ENCODE peak calls at places on chromosomes 4 and X, in nine cellular contexts. One of them, this sample, is unnamed.

GRCh38 chrX:110646386-110646785 is 149.2 kb downstream of the CHRDL1 start:
- DNase-seq in lung: no peak
- DNase-seq in A673: no peak
- DNase-seq in fibroblast of pulmonary artery: no peak
- DNase-seq in tibial artery: no peak
- DNase-seq in upper lobe of left lung: no peak
- DNase-seq in endothelial cell of umbilical vein: no peak
- DNase-seq in astrocyte of the cerebellum: no peak
- DNase-seq in HFF-Myc: no peak
- DNase-seq in this sample: no peak

GRCh38 chr4:174324725-174325124 is 41.0 kb downstream of the CEP44 start:
- DNase-seq in lung: no peak
- DNase-seq in A673: peak
- DNase-seq in fibroblast of pulmonary artery: peak
- DNase-seq in tibial artery: no peak
- DNase-seq in upper lobe of left lung: no peak
- DNase-seq in endothelial cell of umbilical vein: no peak
- DNase-seq in astrocyte of the cerebellum: no peak
- DNase-seq in HFF-Myc: no peak
- DNase-seq in this sample: peak

GRCh38 chr4:124337874-124338273 is 374.7 kb downstream of the ANKRD50 start:
- DNase-seq in lung: no peak
- DNase-seq in A673: no peak
- DNase-seq in fibroblast of pulmonary artery: peak
- DNase-seq in tibial artery: no peak
- DNase-seq in upper lobe of left lung: peak
- DNase-seq in endothelial cell of umbilical vein: no peak
- DNase-seq in astrocyte of the cerebellum: no peak
- DNase-seq in HFF-Myc: peak
- DNase-seq in this sample: peak

GRCh38 chr4:181796502-181796901 is 446.7 kb upstream of the TENM3 start:
- DNase-seq in lung: no peak
- DNase-seq in A673: peak
- DNase-seq in fibroblast of pulmonary artery: peak
- DNase-seq in tibial artery: no peak
- DNase-seq in upper lobe of left lung: no peak
- DNase-seq in endothelial cell of umbilical vein: no peak
- DNase-seq in astrocyte of the cerebellum: peak
- DNase-seq in HFF-Myc: no peak
- DNase-seq in this sample: peak

GRCh38 chr4:8656711-8657380 is 64.3 kb downstream of the CPZ start:
- DNase-seq in lung: no peak
- DNase-seq in A673: no peak
- DNase-seq in fibroblast of pulmonary artery: no peak
- DNase-seq in tibial artery: no peak
- DNase-seq in upper lobe of left lung: no peak
- DNase-seq in endothelial cell of umbilical vein: no peak
- DNase-seq in astrocyte of the cerebellum: no peak
- DNase-seq in HFF-Myc: no peak
- DNase-seq in this sample: no peak

GRCh38 chr4:20289782-20290181 is 38.1 kb downstream of the SLIT2 start:
- DNase-seq in lung: no peak
- DNase-seq in A673: no peak
- DNase-seq in fibroblast of pulmonary artery: no peak
- DNase-seq in tibial artery: no peak
- DNase-seq in upper lobe of left lung: no peak
- DNase-seq in endothelial cell of umbilical vein: no peak
- DNase-seq in astrocyte of the cerebellum: no peak
- DNase-seq in HFF-Myc: no peak
- DNase-seq in this sample: no peak

GRCh38 chr4:98446499-98447375 is 185.6 kb downstream of the RAP1GDS1 start:
- DNase-seq in lung: no peak
- DNase-seq in A673: no peak
- DNase-seq in fibroblast of pulmonary artery: peak
- DNase-seq in tibial artery: no peak
- DNase-seq in upper lobe of left lung: no peak
- DNase-seq in endothelial cell of umbilical vein: no peak
- DNase-seq in astrocyte of the cerebellum: peak
- DNase-seq in HFF-Myc: no peak
- DNase-seq in this sample: peak

GRCh38 chrX:115013705-115014104 is 3.7 kb downstream of the IL13RA2 start:
- DNase-seq in lung: no peak
- DNase-seq in A673: no peak
- DNase-seq in fibroblast of pulmonary artery: peak
- DNase-seq in tibial artery: no peak
- DNase-seq in upper lobe of left lung: no peak
- DNase-seq in endothelial cell of umbilical vein: peak
- DNase-seq in astrocyte of the cerebellum: no peak
- DNase-seq in HFF-Myc: no peak
- DNase-seq in this sample: peak

GRCh38 chr4:92215471-92215870 is 88.3 kb upstream of the GRID2 start:
- DNase-seq in lung: no peak
- DNase-seq in A673: no peak
- DNase-seq in fibroblast of pulmonary artery: no peak
- DNase-seq in tibial artery: no peak
- DNase-seq in upper lobe of left lung: no peak
- DNase-seq in endothelial cell of umbilical vein: no peak
- DNase-seq in astrocyte of the cerebellum: no peak
- DNase-seq in HFF-Myc: no peak
- DNase-seq in this sample: no peak

GRCh38 chr4:86556791-86557415 is 37.2 kb upstream of the PTPN13 start:
- DNase-seq in lung: no peak
- DNase-seq in A673: peak
- DNase-seq in fibroblast of pulmonary artery: peak
- DNase-seq in tibial artery: no peak
- DNase-seq in upper lobe of left lung: no peak
- DNase-seq in endothelial cell of umbilical vein: peak
- DNase-seq in astrocyte of the cerebellum: no peak
- DNase-seq in HFF-Myc: no peak
- DNase-seq in this sample: peak

GRCh38 chrX:151697537-151697936 is 2.3 kb downstream of the PRRG3 start:
- DNase-seq in lung: no peak
- DNase-seq in A673: no peak
- DNase-seq in fibroblast of pulmonary artery: no peak
- DNase-seq in tibial artery: no peak
- DNase-seq in upper lobe of left lung: no peak
- DNase-seq in endothelial cell of umbilical vein: no peak
- DNase-seq in astrocyte of the cerebellum: no peak
- DNase-seq in HFF-Myc: peak
- DNase-seq in this sample: peak

GRCh38 chrX:111955916-111956315 is 79.9 kb downstream of the TRPC5OS start:
- DNase-seq in lung: no peak
- DNase-seq in A673: no peak
- DNase-seq in fibroblast of pulmonary artery: no peak
- DNase-seq in tibial artery: no peak
- DNase-seq in upper lobe of left lung: no peak
- DNase-seq in endothelial cell of umbilical vein: no peak
- DNase-seq in astrocyte of the cerebellum: no peak
- DNase-seq in HFF-Myc: no peak
- DNase-seq in this sample: no peak

GRCh38 chr4:52511825-52512224 is 147.3 kb downstream of the USP46 start:
- DNase-seq in lung: no peak
- DNase-seq in A673: no peak
- DNase-seq in fibroblast of pulmonary artery: no peak
- DNase-seq in tibial artery: no peak
- DNase-seq in upper lobe of left lung: no peak
- DNase-seq in endothelial cell of umbilical vein: no peak
- DNase-seq in astrocyte of the cerebellum: no peak
- DNase-seq in HFF-Myc: no peak
- DNase-seq in this sample: no peak

GRCh38 chr4:115986573-115986972 is 873.2 kb upstream of the NDST4 start:
- DNase-seq in lung: no peak
- DNase-seq in A673: no peak
- DNase-seq in fibroblast of pulmonary artery: no peak
- DNase-seq in tibial artery: no peak
- DNase-seq in upper lobe of left lung: no peak
- DNase-seq in endothelial cell of umbilical vein: no peak
- DNase-seq in astrocyte of the cerebellum: no peak
- DNase-seq in HFF-Myc: no peak
- DNase-seq in this sample: no peak

GRCh38 chr4:87230806-87231205 is 10.4 kb upstream of the KLHL8 start:
- DNase-seq in lung: no peak
- DNase-seq in A673: no peak
- DNase-seq in fibroblast of pulmonary artery: no peak
- DNase-seq in tibial artery: no peak
- DNase-seq in upper lobe of left lung: no peak
- DNase-seq in endothelial cell of umbilical vein: no peak
- DNase-seq in astrocyte of the cerebellum: no peak
- DNase-seq in HFF-Myc: no peak
- DNase-seq in this sample: no peak

GRCh38 chr4:153521995-153522799 is 56.0 kb downstream of the TMEM131L start:
- DNase-seq in lung: no peak
- DNase-seq in A673: no peak
- DNase-seq in fibroblast of pulmonary artery: no peak
- DNase-seq in tibial artery: no peak
- DNase-seq in upper lobe of left lung: no peak
- DNase-seq in endothelial cell of umbilical vein: no peak
- DNase-seq in astrocyte of the cerebellum: no peak
- DNase-seq in HFF-Myc: no peak
- DNase-seq in this sample: no peak

GRCh38 chrX:15207994-15208393 is 61.9 kb downstream of the ASB9 start:
- DNase-seq in lung: no peak
- DNase-seq in A673: no peak
- DNase-seq in fibroblast of pulmonary artery: no peak
- DNase-seq in tibial artery: no peak
- DNase-seq in upper lobe of left lung: no peak
- DNase-seq in endothelial cell of umbilical vein: no peak
- DNase-seq in astrocyte of the cerebellum: no peak
- DNase-seq in HFF-Myc: no peak
- DNase-seq in this sample: no peak

GRCh38 chrX:132086717-132087116 is 41.1 kb downstream of the FRMD7 start:
- DNase-seq in lung: no peak
- DNase-seq in A673: no peak
- DNase-seq in fibroblast of pulmonary artery: peak
- DNase-seq in tibial artery: no peak
- DNase-seq in upper lobe of left lung: no peak
- DNase-seq in endothelial cell of umbilical vein: peak
- DNase-seq in astrocyte of the cerebellum: no peak
- DNase-seq in HFF-Myc: no peak
- DNase-seq in this sample: peak

GRCh38 chrX:13051529-13052172 is 7.2 kb upstream of the FAM9C start:
- DNase-seq in lung: no peak
- DNase-seq in A673: no peak
- DNase-seq in fibroblast of pulmonary artery: peak
- DNase-seq in tibial artery: no peak
- DNase-seq in upper lobe of left lung: no peak
- DNase-seq in endothelial cell of umbilical vein: peak
- DNase-seq in astrocyte of the cerebellum: no peak
- DNase-seq in HFF-Myc: no peak
- DNase-seq in this sample: peak

GRCh38 chrX:22760513-22761057 is 239.2 kb upstream of the DDX53 start:
- DNase-seq in lung: no peak
- DNase-seq in A673: peak
- DNase-seq in fibroblast of pulmonary artery: no peak
- DNase-seq in tibial artery: no peak
- DNase-seq in upper lobe of left lung: no peak
- DNase-seq in endothelial cell of umbilical vein: no peak
- DNase-seq in astrocyte of the cerebellum: no peak
- DNase-seq in HFF-Myc: no peak
- DNase-seq in this sample: no peak

GRCh38 chr4:184021389-184021788 is 116.3 kb downstream of the STOX2 start:
- DNase-seq in lung: no peak
- DNase-seq in A673: no peak
- DNase-seq in fibroblast of pulmonary artery: no peak
- DNase-seq in tibial artery: no peak
- DNase-seq in upper lobe of left lung: no peak
- DNase-seq in endothelial cell of umbilical vein: no peak
- DNase-seq in astrocyte of the cerebellum: no peak
- DNase-seq in HFF-Myc: no peak
- DNase-seq in this sample: no peak

GRCh38 chr4:186726440-186727148 is 2.9 kb upstream of the FAT1 start:
- DNase-seq in lung: peak
- DNase-seq in A673: peak
- DNase-seq in fibroblast of pulmonary artery: peak
- DNase-seq in tibial artery: peak
- DNase-seq in upper lobe of left lung: peak
- DNase-seq in endothelial cell of umbilical vein: peak
- DNase-seq in astrocyte of the cerebellum: peak
- DNase-seq in HFF-Myc: no peak
- DNase-seq in this sample: peak

GRCh38 chr4:36285784-36286480 is 4.5 kb downstream of the DTHD1 start:
- DNase-seq in lung: no peak
- DNase-seq in A673: no peak
- DNase-seq in fibroblast of pulmonary artery: no peak
- DNase-seq in tibial artery: no peak
- DNase-seq in upper lobe of left lung: no peak
- DNase-seq in endothelial cell of umbilical vein: no peak
- DNase-seq in astrocyte of the cerebellum: no peak
- DNase-seq in HFF-Myc: no peak
- DNase-seq in this sample: peak

GRCh38 chr4:103994059-103994458 is 274.3 kb upstream of the TACR3 start:
- DNase-seq in lung: no peak
- DNase-seq in A673: peak
- DNase-seq in fibroblast of pulmonary artery: no peak
- DNase-seq in tibial artery: no peak
- DNase-seq in upper lobe of left lung: no peak
- DNase-seq in endothelial cell of umbilical vein: no peak
- DNase-seq in astrocyte of the cerebellum: no peak
- DNase-seq in HFF-Myc: no peak
- DNase-seq in this sample: no peak
- TF ChIP-seq CTCF in lung: no peak
- TF ChIP-seq CTCF in A673: peak
- TF ChIP-seq CTCF in fibroblast of pulmonary artery: no peak
- TF ChIP-seq CTCF in tibial artery: no peak
- TF ChIP-seq CTCF in upper lobe of left lung: no peak
- TF ChIP-seq CTCF in endothelial cell of umbilical vein: no peak
- TF ChIP-seq CTCF in astrocyte of the cerebellum: peak
- TF ChIP-seq CTCF in HFF-Myc: no peak
- TF ChIP-seq CTCF in this sample: no peak

GRCh38 chrX:130121505-130121800 is 11.2 kb upstream of the ELF4 start:
- DNase-seq in lung: no peak
- DNase-seq in A673: no peak
- DNase-seq in fibroblast of pulmonary artery: no peak
- DNase-seq in tibial artery: no peak
- DNase-seq in upper lobe of left lung: no peak
- DNase-seq in endothelial cell of umbilical vein: no peak
- DNase-seq in astrocyte of the cerebellum: no peak
- DNase-seq in HFF-Myc: no peak
- DNase-seq in this sample: no peak
- H3K4me3 ChIP-seq in lung: no peak
- H3K4me3 ChIP-seq in A673: no peak
- H3K4me3 ChIP-seq in fibroblast of pulmonary artery: no peak
- H3K4me3 ChIP-seq in tibial artery: peak
- H3K4me3 ChIP-seq in upper lobe of left lung: no peak
- H3K4me3 ChIP-seq in endothelial cell of umbilical vein: no peak
- H3K4me3 ChIP-seq in astrocyte of the cerebellum: no peak
- H3K4me3 ChIP-seq in HFF-Myc: no peak
- H3K4me3 ChIP-seq in this sample: no peak

GRCh38 chr4:7462509-7462971 is 27.8 kb upstream of the PSAPL1 start:
- DNase-seq in lung: no peak
- DNase-seq in A673: no peak
- DNase-seq in fibroblast of pulmonary artery: peak
- DNase-seq in tibial artery: no peak
- DNase-seq in upper lobe of left lung: no peak
- DNase-seq in endothelial cell of umbilical vein: no peak
- DNase-seq in astrocyte of the cerebellum: no peak
- DNase-seq in HFF-Myc: peak
- DNase-seq in this sample: peak
- TF ChIP-seq CTCF in lung: no peak
- TF ChIP-seq CTCF in A673: no peak
- TF ChIP-seq CTCF in fibroblast of pulmonary artery: no peak
- TF ChIP-seq CTCF in tibial artery: no peak
- TF ChIP-seq CTCF in upper lobe of left lung: peak
- TF ChIP-seq CTCF in endothelial cell of umbilical vein: no peak
- TF ChIP-seq CTCF in astrocyte of the cerebellum: peak
- TF ChIP-seq CTCF in HFF-Myc: peak
- TF ChIP-seq CTCF in this sample: no peak

GRCh38 chr4:119040261-119040660 is 95.4 kb upstream of the MYOZ2 start:
- DNase-seq in lung: no peak
- DNase-seq in A673: no peak
- DNase-seq in fibroblast of pulmonary artery: no peak
- DNase-seq in tibial artery: no peak
- DNase-seq in upper lobe of left lung: no peak
- DNase-seq in endothelial cell of umbilical vein: no peak
- DNase-seq in astrocyte of the cerebellum: no peak
- DNase-seq in HFF-Myc: no peak
- DNase-seq in this sample: no peak
- H3K4me3 ChIP-seq in lung: no peak
- H3K4me3 ChIP-seq in A673: no peak
- H3K4me3 ChIP-seq in fibroblast of pulmonary artery: no peak
- H3K4me3 ChIP-seq in tibial artery: no peak
- H3K4me3 ChIP-seq in upper lobe of left lung: no peak
- H3K4me3 ChIP-seq in endothelial cell of umbilical vein: no peak
- H3K4me3 ChIP-seq in astrocyte of the cerebellum: no peak
- H3K4me3 ChIP-seq in HFF-Myc: no peak
- H3K4me3 ChIP-seq in this sample: no peak